ENCODE peak calls at places on chromosomes 5 and 9, in ten cellular contexts. R is lower leg skin, M is prostate gland, N is A549, Z is K562, Q is HCT116, F is ovary, G is tibial nerve, T is heart left ventricle, H is body of pancreas. J is an unnamed sample.

GRCh38 chr9:95815153-95815552 is 60.3 kb upstream of the ERCC6L2 start:
- DNase-seq in R (no peak), M (no peak), N (no peak), Z (peak), Q (no peak), F (no peak), G (no peak), T (no peak), H (no peak), J (no peak)

GRCh38 chr5:115432691-115433090 is 111.9 kb downstream of the FEM1C start:
- DNase-seq in R (no peak), M (no peak), N (no peak), Z (no peak), Q (no peak), F (no peak), G (no peak), T (no peak), H (no peak), J (no peak)

GRCh38 chr9:123266655-123267421 is 1.5 kb downstream of the STRBP start:
- DNase-seq in R (no peak), M (no peak), N (no peak), Z (no peak), Q (no peak), F (no peak), G (no peak), T (no peak), H (no peak), J (no peak)

GRCh38 chr9:22064957-22065356 is 55.9 kb upstream of the CDKN2B start:
- DNase-seq in R (no peak), M (no peak), N (no peak), Z (no peak), Q (no peak), F (no peak), G (no peak), T (no peak), H (no peak), J (no peak)

GRCh38 chr5:14557840-14558239 is 23.8 kb upstream of the OTULINL start:
- DNase-seq in R (no peak), M (no peak), N (no peak), Z (no peak), Q (no peak), F (no peak), G (no peak), T (no peak), H (no peak), J (peak)

GRCh38 chr9:134642385-134643181 is 980 bp downstream of the COL5A1 start:
- DNase-seq in R (peak), M (peak), N (peak), Z (no peak), Q (no peak), F (peak), G (peak), T (peak), H (peak), J (no peak)

GRCh38 chr5:91373600-91373999 is 9.5 kb downstream of the ARRDC3 start:
- DNase-seq in R (no peak), M (no peak), N (no peak), Z (no peak), Q (no peak), F (no peak), G (no peak), T (no peak), H (no peak), J (no peak)

GRCh38 chr9:14692918-14693861 is at the start of gene ZDHHC21:
- DNase-seq in R (peak), M (peak), N (peak), Z (peak), Q (no peak), F (peak), G (peak), T (peak), H (peak), J (peak)

GRCh38 chr9:23851024-23851629 is 25.1 kb upstream of the ELAVL2 start:
- DNase-seq in R (no peak), M (no peak), N (peak), Z (no peak), Q (no peak), F (no peak), G (no peak), T (no peak), H (no peak), J (peak)

GRCh38 chr5:17189381-17190036 is 27.9 kb upstream of the BASP1 start:
- DNase-seq in R (peak), M (peak), N (peak), Z (peak), Q (peak), F (peak), G (peak), T (peak), H (peak), J (peak)

GRCh38 chr5:133497608-133498348 is 114.6 kb downstream of the FSTL4 start:
- DNase-seq in R (peak), M (no peak), N (no peak), Z (no peak), Q (no peak), F (no peak), G (no peak), T (no peak), H (no peak), J (no peak)

GRCh38 chr5:154402611-154403010 is 43.2 kb upstream of the SAP30L start:
- DNase-seq in R (peak), M (no peak), N (no peak), Z (no peak), Q (no peak), F (no peak), G (no peak), T (no peak), H (no peak), J (no peak)

GRCh38 chr9:124126571-124127289 is 115.2 kb downstream of the LHX2 start:
- DNase-seq in R (peak), M (peak), N (peak), Z (peak), Q (peak), F (peak), G (peak), T (peak), H (peak), J (peak)

GRCh38 chr9:96022445-96023031 is 147.0 kb downstream of the ERCC6L2 start:
- DNase-seq in R (no peak), M (no peak), N (no peak), Z (peak), Q (no peak), F (no peak), G (no peak), T (peak), H (no peak), J (peak)

GRCh38 chr9:19104528-19105282 is 2.0 kb upstream of the HAUS6 start:
- DNase-seq in R (no peak), M (peak), N (no peak), Z (no peak), Q (no peak), F (no peak), G (no peak), T (no peak), H (no peak), J (no peak)

GRCh38 chr9:93220627-93221425 is 36.9 kb downstream of the WNK2 start:
- DNase-seq in R (no peak), M (no peak), N (no peak), Z (no peak), Q (no peak), F (no peak), G (no peak), T (peak), H (no peak), J (no peak)

GRCh38 chr9:134215709-134216448 is 51.5 kb upstream of the RNU6ATAC start:
- DNase-seq in R (peak), M (no peak), N (no peak), Z (no peak), Q (no peak), F (peak), G (no peak), T (peak), H (no peak), J (no peak)

GRCh38 chr5:150077060-150077459 is 9.3 kb downstream of the CSF1R start:
- DNase-seq in R (peak), M (no peak), N (no peak), Z (no peak), Q (no peak), F (no peak), G (no peak), T (no peak), H (no peak), J (no peak)

GRCh38 chr9:135619599-135619886 is 19.8 kb downstream of the GLT6D1 start:
- DNase-seq in R (peak), M (no peak), N (no peak), Z (no peak), Q (no peak), F (no peak), G (no peak), T (no peak), H (no peak), J (no peak)

GRCh38 chr5:120053841-120054240 is 410.3 kb upstream of the PRR16 start:
- DNase-seq in R (no peak), M (no peak), N (no peak), Z (no peak), Q (no peak), F (no peak), G (no peak), T (no peak), H (no peak), J (no peak)

GRCh38 chr9:120668399-120668798 is 45.9 kb downstream of the MEGF9 start:
- DNase-seq in R (no peak), M (no peak), N (no peak), Z (no peak), Q (no peak), F (no peak), G (no peak), T (no peak), H (no peak), J (no peak)

GRCh38 chr5:146041180-146041789 is 64.1 kb downstream of the PLAC8L1 start:
- DNase-seq in R (no peak), M (no peak), N (no peak), Z (peak), Q (no peak), F (no peak), G (no peak), T (no peak), H (no peak), J (peak)

GRCh38 chr9:133730994-133731715 is 7.0 kb downstream of the SARDH start:
- DNase-seq in R (peak), M (no peak), N (no peak), Z (no peak), Q (no peak), F (peak), G (no peak), T (no peak), H (no peak), J (no peak)

GRCh38 chr5:86170194-86170593 is 447.5 kb upstream of the COX7C start:
- DNase-seq in R (no peak), M (no peak), N (no peak), Z (no peak), Q (no peak), F (no peak), G (no peak), T (no peak), H (no peak), J (no peak)

GRCh38 chr9:110912701-110913291 is 125.5 kb downstream of the LPAR1 start:
- DNase-seq in R (no peak), M (no peak), N (no peak), Z (no peak), Q (no peak), F (no peak), G (no peak), T (no peak), H (no peak), J (no peak)

GRCh38 chr9:93955356-93956182 is 414 bp upstream of the BARX1 start:
- DNase-seq in R (no peak), M (no peak), N (peak), Z (no peak), Q (no peak), F (no peak), G (no peak), T (no peak), H (no peak), J (no peak)

GRCh38 chr9:28052104-28052503 is 478.8 kb upstream of the C9orf72 start:
- DNase-seq in R (no peak), M (no peak), N (no peak), Z (no peak), Q (no peak), F (no peak), G (no peak), T (no peak), H (no peak), J (no peak)

GRCh38 chr9:37425298-37425752 is 2.8 kb downstream of the GRHPR start:
- DNase-seq in R (no peak), M (no peak), N (no peak), Z (no peak), Q (no peak), F (peak), G (no peak), T (no peak), H (no peak), J (no peak)

GRCh38 chr9:5735072-5735471 is 97.8 kb downstream of the ERMP1 start:
- DNase-seq in R (no peak), M (no peak), N (no peak), Z (no peak), Q (no peak), F (no peak), G (no peak), T (no peak), H (no peak), J (no peak)

GRCh38 chr9:130588416-130588815 is 9.0 kb downstream of the FUBP3 start:
- DNase-seq in R (no peak), M (no peak), N (no peak), Z (no peak), Q (no peak), F (no peak), G (no peak), T (no peak), H (no peak), J (no peak)

GRCh38 chr5:137308311-137308710 is 190.8 kb downstream of the SPOCK1 start:
- DNase-seq in R (no peak), M (no peak), N (no peak), Z (no peak), Q (no peak), F (no peak), G (no peak), T (no peak), H (no peak), J (no peak)

GRCh38 chr9:129685220-129685932 is 19.9 kb downstream of the PRRX2 start:
- DNase-seq in R (no peak), M (no peak), N (peak), Z (no peak), Q (peak), F (no peak), G (no peak), T (no peak), H (no peak), J (no peak)

GRCh38 chr9:9214052-9214451 is 1398.8 kb downstream of the PTPRD start:
- DNase-seq in R (no peak), M (no peak), N (no peak), Z (no peak), Q (no peak), F (no peak), G (no peak), T (no peak), H (no peak), J (no peak)

GRCh38 chr5:172156541-172156994 is 31.5 kb downstream of the STK10 start:
- DNase-seq in R (no peak), M (no peak), N (no peak), Z (no peak), Q (no peak), F (no peak), G (no peak), T (peak), H (peak), J (no peak)
- TF ChIP-seq POLR2A in R (no peak), M (no peak), N (no peak), Z (no peak), Q (no peak), F (no peak), G (no peak), T (no peak), H (no peak), J (no peak)

GRCh38 chr5:178207917-178208280 is 3.6 kb downstream of the HNRNPAB start:
- DNase-seq in R (no peak), M (no peak), N (no peak), Z (no peak), Q (no peak), F (no peak), G (no peak), T (no peak), H (no peak), J (peak)

GRCh38 chr5:178208540-178209227 is 4.4 kb downstream of the HNRNPAB start:
- DNase-seq in R (no peak), M (no peak), N (peak), Z (peak), Q (no peak), F (no peak), G (no peak), T (no peak), H (peak), J (peak)

GRCh38 chr5:178206166-178207101 is 2.1 kb downstream of the HNRNPAB start:
- DNase-seq in R (no peak), M (no peak), N (no peak), Z (no peak), Q (no peak), F (no peak), G (no peak), T (no peak), H (peak), J (peak)

GRCh38 chr5:178205749-178206047 is 1.4 kb downstream of the HNRNPAB start:
- DNase-seq in R (no peak), M (no peak), N (no peak), Z (no peak), Q (no peak), F (no peak), G (no peak), T (no peak), H (no peak), J (no peak)

GRCh38 chr5:178207183-178207916 is 3.0 kb downstream of the HNRNPAB start:
- DNase-seq in R (no peak), M (peak), N (no peak), Z (no peak), Q (no peak), F (no peak), G (no peak), T (no peak), H (peak), J (no peak)
- TF ChIP-seq POLR2A in R (no peak), M (no peak), N (no peak), Z (peak), Q (no peak), F (no peak), G (no peak), T (no peak), H (no peak), J (no peak)

GRCh38 chr9:15755660-15756059 is 202.8 kb downstream of the CCDC171 start:
- DNase-seq in R (no peak), M (no peak), N (no peak), Z (no peak), Q (no peak), F (no peak), G (no peak), T (no peak), H (no peak), J (no peak)
- TF ChIP-seq POLR2A in R (no peak), M (no peak), N (no peak), Z (no peak), Q (no peak), F (no peak), G (no peak), T (no peak), H (no peak), J (no peak)

GRCh38 chr9:97501177-97501971 is at the start of gene TMOD1:
- DNase-seq in R (peak), M (peak), N (peak), Z (peak), Q (peak), F (peak), G (peak), T (peak), H (peak), J (peak)
- TF ChIP-seq POLR2A in R (no peak), M (no peak), N (no peak), Z (no peak), Q (no peak), F (peak), G (no peak), T (no peak), H (peak), J (no peak)

GRCh38 chr9:34646211-34647083 is at the start of gene GALT:
- DNase-seq in R (peak), M (peak), N (peak), Z (peak), Q (peak), F (peak), G (peak), T (peak), H (peak), J (peak)
- TF ChIP-seq POLR2A in R (no peak), M (peak), N (peak), Z (peak), Q (peak), F (no peak), G (no peak), T (no peak), H (peak), J (peak)

GRCh38 chr9:83235524-83235923 is 172.6 kb upstream of the RASEF start:
- DNase-seq in R (no peak), M (no peak), N (no peak), Z (no peak), Q (no peak), F (no peak), G (no peak), T (no peak), H (no peak), J (no peak)
- TF ChIP-seq POLR2A in R (no peak), M (no peak), N (no peak), Z (no peak), Q (no peak), F (no peak), G (no peak), T (no peak), H (no peak), J (no peak)